ENCODE peak calls at places on chromosomes 2 and 18, in eight cellular contexts. F is AG08396, J is HuH-7.5, U is heart right ventricle, V is GM03348, L is H9, X is iris pigment epithelial cell, M is breast epithelium. S is an unnamed sample.

GRCh38 chr2:56104951-56105350 is 78.8 kb upstream of the CCDC85A start:
- DNase-seq in U (no peak), X (no peak), M (no peak), L (no peak), F (no peak), J (no peak), V (no peak), S (no peak)

GRCh38 chr2:98568161-98568956 is 40.0 kb downstream of the COA5 start:
- DNase-seq in M (no peak), V (peak), L (no peak), F (peak), U (no peak), J (no peak), X (peak), S (no peak)

GRCh38 chr2:70906439-70907018 is 29.2 kb upstream of the ATP6V1B1 start:
- DNase-seq in U (no peak), V (no peak), X (no peak), M (no peak), F (no peak), J (no peak), L (no peak), S (no peak)

GRCh38 chr18:69531973-69532372 is 131.3 kb downstream of the DOK6 start:
- DNase-seq in X (no peak), L (no peak), V (no peak), F (no peak), M (no peak), U (no peak), J (no peak), S (no peak)

GRCh38 chr18:39453882-39454281 is 1888.3 kb upstream of the CELF4 start:
- DNase-seq in X (peak), F (peak), U (no peak), L (no peak), M (no peak), V (peak), J (peak), S (no peak)

GRCh38 chr2:239171643-239172042 is 229.2 kb downstream of the HDAC4 start:
- DNase-seq in M (no peak), V (no peak), J (no peak), X (no peak), F (no peak), U (no peak), L (no peak), S (no peak)

GRCh38 chr2:85914916-85915315 is 26.1 kb upstream of the ST3GAL5 start:
- DNase-seq in U (no peak), J (no peak), X (no peak), L (no peak), V (no peak), F (no peak), M (no peak), S (no peak)

GRCh38 chr2:48016620-48017019 is 110.3 kb upstream of the FBXO11 start:
- DNase-seq in L (peak), M (no peak), U (no peak), J (peak), V (no peak), F (no peak), X (no peak), S (no peak)

GRCh38 chr2:120564213-120565094 is 171.2 kb upstream of the GLI2 start:
- DNase-seq in F (no peak), X (no peak), L (peak), V (no peak), M (no peak), U (no peak), J (peak), S (no peak)

GRCh38 chr2:43293744-43294695 is 67.6 kb upstream of the ZFP36L2 start:
- DNase-seq in X (peak), M (peak), F (peak), L (no peak), V (peak), U (no peak), J (peak), S (peak)

GRCh38 chr2:26590439-26590838 is 50.7 kb downstream of the CIB4 start:
- DNase-seq in M (no peak), X (no peak), V (no peak), J (no peak), F (no peak), L (no peak), U (no peak), S (no peak)

GRCh38 chr2:10228611-10229365 is 73.9 kb upstream of the HPCAL1 start:
- DNase-seq in J (no peak), F (no peak), V (no peak), X (no peak), U (no peak), L (no peak), M (no peak), S (no peak)

GRCh38 chr2:61702088-61702467 is 151.8 kb downstream of the FAM161A start:
- DNase-seq in X (no peak), L (no peak), M (no peak), F (no peak), J (no peak), V (no peak), U (no peak), S (no peak)

GRCh38 chr2:38375711-38376345 is 1.2 kb downstream of the ATL2 start:
- DNase-seq in V (peak), U (peak), J (no peak), F (no peak), X (peak), M (no peak), L (no peak), S (peak)

S was measured in RKO.